ENCODE peak calls at places on chromosomes 2 and 18, in four cellular contexts. One of them, this sample, is unnamed.

GRCh38 chr18:77165489-77166415 is 33.2 kb upstream of the MBP start:
- DNase-seq in CD14-positive monocyte: no peak
- DNase-seq in aorta: no peak
- DNase-seq in fibroblast of the conjunctiva: peak; percentile 92
- DNase-seq in this sample: no peak

GRCh38 chr2:39411186-39411944 is 25.7 kb downstream of the MAP4K3 start:
- DNase-seq in CD14-positive monocyte: no peak
- DNase-seq in aorta: no peak
- DNase-seq in fibroblast of the conjunctiva: no peak
- DNase-seq in this sample: no peak

GRCh38 chr18:79046522-79046921 is 22.7 kb upstream of the ATP9B start:
- DNase-seq in CD14-positive monocyte: no peak
- DNase-seq in aorta: no peak
- DNase-seq in fibroblast of the conjunctiva: no peak
- DNase-seq in this sample: no peak

GRCh38 chr2:96665083-96665569 is 22.6 kb downstream of the FER1L5 start:
- DNase-seq in CD14-positive monocyte: peak; percentile 71
- DNase-seq in aorta: peak; percentile 82
- DNase-seq in fibroblast of the conjunctiva: peak; percentile 96
- DNase-seq in this sample: no peak

GRCh38 chr2:237627463-237628321 is at the start of gene LRRFIP1:
- DNase-seq in CD14-positive monocyte: no peak
- DNase-seq in aorta: peak; percentile 84
- DNase-seq in fibroblast of the conjunctiva: no peak
- DNase-seq in this sample: no peak

GRCh38 chr2:209878701-209879100 is 107.1 kb downstream of the UNC80 start:
- DNase-seq in CD14-positive monocyte: no peak
- DNase-seq in aorta: no peak
- DNase-seq in fibroblast of the conjunctiva: no peak
- DNase-seq in this sample: no peak

GRCh38 chr2:150075831-150076230 is 411.6 kb downstream of the RND3 start:
- DNase-seq in CD14-positive monocyte: no peak
- DNase-seq in aorta: no peak
- DNase-seq in fibroblast of the conjunctiva: no peak
- DNase-seq in this sample: no peak

GRCh38 chr18:58363767-58364540 is 264.9 kb downstream of the ALPK2 start:
- DNase-seq in CD14-positive monocyte: no peak
- DNase-seq in aorta: no peak
- DNase-seq in fibroblast of the conjunctiva: no peak
- DNase-seq in this sample: no peak

GRCh38 chr2:70747284-70747683 is 20.7 kb downstream of the ADD2 start:
- DNase-seq in CD14-positive monocyte: no peak
- DNase-seq in aorta: no peak
- DNase-seq in fibroblast of the conjunctiva: no peak
- DNase-seq in this sample: no peak

GRCh38 chr2:109180786-109181185 is 51.8 kb downstream of the SH3RF3 start:
- DNase-seq in CD14-positive monocyte: no peak
- DNase-seq in aorta: no peak
- DNase-seq in fibroblast of the conjunctiva: no peak
- DNase-seq in this sample: no peak

GRCh38 chr2:72955188-72956049 is 38.1 kb downstream of the EMX1 start:
- DNase-seq in CD14-positive monocyte: no peak
- DNase-seq in aorta: no peak
- DNase-seq in fibroblast of the conjunctiva: no peak
- DNase-seq in this sample: no peak

GRCh38 chr2:148524519-148524919 is 120.0 kb upstream of the EPC2 start:
- DNase-seq in CD14-positive monocyte: no peak
- DNase-seq in aorta: no peak
- DNase-seq in fibroblast of the conjunctiva: no peak
- DNase-seq in this sample: no peak

GRCh38 chr18:74689251-74689650 is 91.6 kb downstream of the ZNF407 start:
- DNase-seq in CD14-positive monocyte: no peak
- DNase-seq in aorta: no peak
- DNase-seq in fibroblast of the conjunctiva: peak; percentile 80
- DNase-seq in this sample: no peak

GRCh38 chr18:50460691-50461090 is 85.8 kb downstream of the SKA1 start:
- DNase-seq in CD14-positive monocyte: no peak
- DNase-seq in aorta: no peak
- DNase-seq in fibroblast of the conjunctiva: no peak
- DNase-seq in this sample: no peak

GRCh38 chr2:240730506-240731326 is 39.0 kb downstream of the AQP12A start:
- DNase-seq in CD14-positive monocyte: no peak
- DNase-seq in aorta: no peak
- DNase-seq in fibroblast of the conjunctiva: no peak
- DNase-seq in this sample: no peak

GRCh38 chr2:39584283-39584972 is 81.3 kb upstream of the TMEM178A start:
- DNase-seq in CD14-positive monocyte: no peak
- DNase-seq in aorta: no peak
- DNase-seq in fibroblast of the conjunctiva: peak; percentile 27
- DNase-seq in this sample: no peak

GRCh38 chr18:56034954-56035353 is 447.0 kb upstream of the TCF4 start:
- DNase-seq in CD14-positive monocyte: no peak
- DNase-seq in aorta: no peak
- DNase-seq in fibroblast of the conjunctiva: no peak
- DNase-seq in this sample: no peak

GRCh38 chr2:230520875-230521155 is 104.8 kb downstream of the SP100 start:
- DNase-seq in CD14-positive monocyte: no peak
- DNase-seq in aorta: no peak
- DNase-seq in fibroblast of the conjunctiva: no peak
- DNase-seq in this sample: no peak

GRCh38 chr2:50746526-50746925 is 285.4 kb downstream of the NRXN1 start:
- DNase-seq in CD14-positive monocyte: no peak
- DNase-seq in aorta: no peak
- DNase-seq in fibroblast of the conjunctiva: no peak
- DNase-seq in this sample: peak; percentile 42

GRCh38 chr2:221034973-221035372 is 537.1 kb downstream of the EPHA4 start:
- DNase-seq in CD14-positive monocyte: no peak
- DNase-seq in aorta: no peak
- DNase-seq in fibroblast of the conjunctiva: no peak
- DNase-seq in this sample: no peak

GRCh38 chr2:215950009-215950408 is 63.3 kb downstream of the MREG start:
- DNase-seq in CD14-positive monocyte: no peak
- DNase-seq in aorta: no peak
- DNase-seq in fibroblast of the conjunctiva: peak; percentile 34
- DNase-seq in this sample: peak; percentile 69

GRCh38 chr2:8872821-8873432 is 35.5 kb upstream of the KIDINS220 start:
- DNase-seq in CD14-positive monocyte: no peak
- DNase-seq in aorta: no peak
- DNase-seq in fibroblast of the conjunctiva: peak; percentile 66
- DNase-seq in this sample: peak; percentile 58

GRCh38 chr2:233053928-233054774 is 6.0 kb upstream of the INPP5D start:
- DNase-seq in CD14-positive monocyte: no peak
- DNase-seq in aorta: peak; percentile 88
- DNase-seq in fibroblast of the conjunctiva: no peak
- DNase-seq in this sample: peak; percentile 64

GRCh38 chr2:197198890-197199289 is 111.7 kb downstream of the ANKRD44 start:
- DNase-seq in CD14-positive monocyte: peak; percentile 77
- DNase-seq in aorta: peak; percentile 78
- DNase-seq in fibroblast of the conjunctiva: no peak
- DNase-seq in this sample: peak; percentile 97

GRCh38 chr18:10878703-10879102 is 270.7 kb downstream of the PIEZO2 start:
- DNase-seq in CD14-positive monocyte: no peak
- DNase-seq in aorta: no peak
- DNase-seq in fibroblast of the conjunctiva: no peak
- DNase-seq in this sample: peak; percentile 96

GRCh38 chr2:46801731-46802664 is 113.6 kb downstream of the MCFD2 start:
- DNase-seq in CD14-positive monocyte: no peak
- DNase-seq in aorta: peak; percentile 78
- DNase-seq in fibroblast of the conjunctiva: no peak
- DNase-seq in this sample: no peak

GRCh38 chr2:158845869-158846268 is 50.8 kb downstream of the DAPL1 start:
- DNase-seq in CD14-positive monocyte: no peak
- DNase-seq in aorta: no peak
- DNase-seq in fibroblast of the conjunctiva: no peak
- DNase-seq in this sample: no peak

GRCh38 chr18:55500316-55501086 is 87.5 kb downstream of the TCF4 start:
- DNase-seq in CD14-positive monocyte: no peak
- DNase-seq in aorta: no peak
- DNase-seq in fibroblast of the conjunctiva: peak; percentile 13
- DNase-seq in this sample: no peak

GRCh38 chr2:159202568-159203071 is 83.9 kb downstream of the WDSUB1 start:
- DNase-seq in CD14-positive monocyte: no peak
- DNase-seq in aorta: peak; percentile 84
- DNase-seq in fibroblast of the conjunctiva: peak; percentile 89
- DNase-seq in this sample: no peak

GRCh38 chr18:13452448-13452811 is 233.9 kb downstream of the LDLRAD4 start:
- DNase-seq in CD14-positive monocyte: no peak
- DNase-seq in aorta: no peak
- DNase-seq in fibroblast of the conjunctiva: peak; percentile 17
- DNase-seq in this sample: no peak

GRCh38 chr2:218645126-218645525 is 14.3 kb downstream of the ZNF142 start:
- DNase-seq in CD14-positive monocyte: no peak
- DNase-seq in aorta: no peak
- DNase-seq in fibroblast of the conjunctiva: no peak
- DNase-seq in this sample: no peak

GRCh38 chr2:236916181-236916580 is 169.5 kb upstream of the COPS8 start:
- DNase-seq in CD14-positive monocyte: no peak
- DNase-seq in aorta: no peak
- DNase-seq in fibroblast of the conjunctiva: no peak
- DNase-seq in this sample: peak; percentile 72

GRCh38 chr2:189208254-189208653 is 28.7 kb upstream of the COL5A2 start:
- DNase-seq in CD14-positive monocyte: no peak
- DNase-seq in aorta: no peak
- DNase-seq in fibroblast of the conjunctiva: no peak
- DNase-seq in this sample: no peak

GRCh38 chr2:175003875-175004729 is 1.1 kb downstream of the CHN1 start:
- DNase-seq in CD14-positive monocyte: no peak
- DNase-seq in aorta: no peak
- DNase-seq in fibroblast of the conjunctiva: no peak
- DNase-seq in this sample: no peak